ENCODE peak calls at places on chromosomes 6 and 20, in ten cellular contexts. L is H9; B is adrenal gland; K is HAP-1; P is heart left ventricle; W is naive thymus-derived CD4-positive, alpha-beta T cell; C is psoas muscle; Q is tibial nerve; R is spleen; A is pancreas. I is an unnamed sample. For H3K4me1, the result is how much of the 10 kb centered on the place peaks cover.

GRCh38 chr6:33549196-33549595 is 30.9 kb downstream of the BAK1 start:
- DNase-seq in C (no peak), W (no peak), L (no peak), B (no peak), K (no peak), Q (no peak), R (no peak), A (no peak), P (no peak), I (no peak)

GRCh38 chr6:55898342-55898741 is 23.0 kb upstream of the BMP5 start:
- DNase-seq in K (no peak), L (no peak), W (no peak), B (no peak), Q (no peak), C (no peak), R (no peak), A (no peak), P (no peak), I (no peak)

GRCh38 chr6:39387785-39388184 is 65.3 kb upstream of the KCNK16 start:
- DNase-seq in B (no peak), P (no peak), K (no peak), R (no peak), A (no peak), W (no peak), C (no peak), L (no peak), Q (no peak), I (no peak)

GRCh38 chr20:31974975-31975481 is 7.1 kb downstream of the XKR7 start:
- DNase-seq in K (no peak), B (no peak), W (no peak), Q (no peak), A (no peak), R (no peak), P (no peak), C (no peak), L (peak), I (no peak)

GRCh38 chr20:19817017-19817416 is 59.0 kb downstream of the RIN2 start:
- DNase-seq in A (no peak), C (no peak), B (peak), K (no peak), R (no peak), L (no peak), W (no peak), Q (no peak), P (peak), I (no peak)

GRCh38 chr6:11621119-11621518 is 83.6 kb downstream of the TMEM170B start:
- DNase-seq in R (no peak), A (no peak), C (no peak), K (no peak), P (no peak), Q (no peak), W (no peak), B (no peak), L (no peak), I (no peak)

GRCh38 chr6:32844839-32845372 is 1.1 kb upstream of the PSMB8 start:
- DNase-seq in B (no peak), P (no peak), K (no peak), C (no peak), W (peak), L (no peak), A (no peak), R (no peak), Q (no peak), I (no peak)

GRCh38 chr6:143569035-143569434 is 57.5 kb upstream of the FUCA2 start:
- DNase-seq in A (no peak), P (no peak), L (no peak), Q (no peak), W (no peak), B (no peak), K (no peak), C (no peak), R (no peak), I (no peak)

GRCh38 chr6:84967389-84967788 is 203.0 kb upstream of the TBX18 start:
- DNase-seq in R (no peak), P (no peak), Q (no peak), W (no peak), A (peak), K (peak), L (peak), C (no peak), B (peak), I (no peak)

GRCh38 chr6:41291717-41292116 is 5.2 kb upstream of the TREM1 start:
- DNase-seq in A (no peak), B (no peak), R (no peak), Q (no peak), L (no peak), C (no peak), K (no peak), P (no peak), W (no peak), I (no peak)

GRCh38 chr20:19688031-19688806 is 69.8 kb upstream of the RIN2 start:
- DNase-seq in Q (peak), C (peak), L (peak), P (peak), K (peak), B (peak), A (peak), R (no peak), W (no peak), I (peak)

GRCh38 chr6:35077006-35077712 is 64.0 kb downstream of the TCP11 start:
- DNase-seq in C (no peak), A (no peak), K (no peak), L (no peak), R (peak), W (no peak), B (no peak), Q (no peak), P (no peak), I (peak)

GRCh38 chr20:38230957-38231785 is 29.4 kb downstream of the KIAA1755 start:
- DNase-seq in L (no peak), C (no peak), A (no peak), B (no peak), P (no peak), R (no peak), Q (no peak), K (no peak), W (no peak), I (no peak)

GRCh38 chr6:117270121-117270959 is 5.0 kb downstream of the VGLL2 start:
- DNase-seq in K (no peak), L (peak), W (no peak), C (no peak), P (no peak), A (no peak), R (peak), Q (no peak), B (no peak), I (no peak)

GRCh38 chr6:89066929-89067646 is 13.5 kb upstream of the PNRC1 start:
- DNase-seq in W (no peak), R (no peak), A (no peak), L (no peak), Q (no peak), B (no peak), P (no peak), K (no peak), C (no peak), I (no peak)

GRCh38 chr6:98973571-98973970 is 25.8 kb upstream of the FBXL4 start:
- DNase-seq in W (no peak), A (no peak), B (no peak), R (no peak), Q (no peak), L (no peak), C (no peak), K (no peak), P (no peak), I (no peak)

GRCh38 chr6:32973934-32974333 is 5.5 kb downstream of the BRD2 start:
- DNase-seq in R (no peak), P (no peak), B (no peak), K (peak), L (no peak), W (peak), A (no peak), Q (no peak), C (no peak), I (no peak)

GRCh38 chr20:25705830-25706351 is 9.2 kb upstream of the ZNF337 start:
- DNase-seq in B (no peak), A (no peak), L (no peak), W (no peak), K (no peak), P (no peak), C (no peak), R (no peak), Q (no peak), I (no peak)

GRCh38 chr20:20019123-20019522 is 2.0 kb downstream of the NAA20 start:
- DNase-seq in P (no peak), A (no peak), C (no peak), R (no peak), W (no peak), Q (no peak), L (no peak), B (no peak), K (no peak), I (no peak)

GRCh38 chr6:73704260-73704659 is 8.3 kb downstream of the CD109 start:
- DNase-seq in C (peak), L (no peak), P (no peak), A (no peak), Q (peak), W (no peak), R (no peak), B (no peak), K (no peak), I (peak)

GRCh38 chr6:7313505-7314165 is 636 bp upstream of the SSR1 start:
- DNase-seq in P (no peak), W (no peak), Q (no peak), C (no peak), A (no peak), B (peak), K (no peak), L (no peak), R (peak), I (no peak)

GRCh38 chr6:134636221-134636830 is 313.6 kb downstream of the ALDH8A1 start:
- DNase-seq in W (peak), B (peak), R (no peak), K (no peak), Q (no peak), C (no peak), A (no peak), P (no peak), L (no peak), I (no peak)

GRCh38 chr6:41568585-41569384 is 22.6 kb downstream of the FOXP4 start:
- DNase-seq in Q (no peak), R (no peak), L (no peak), B (no peak), W (no peak), A (peak), K (no peak), P (peak), C (no peak), I (peak)

GRCh38 chr6:72552938-72553337 is 68.9 kb upstream of the KCNQ5 start:
- DNase-seq in C (no peak), Q (no peak), R (no peak), P (no peak), L (no peak), A (peak), B (no peak), K (no peak), W (no peak), I (no peak)

GRCh38 chr20:34547844-34548613 is 10.5 kb upstream of the MAP1LC3A start:
- DNase-seq in C (no peak), P (no peak), B (no peak), W (no peak), L (no peak), K (no peak), A (no peak), Q (no peak), R (no peak), I (no peak)

GRCh38 chr20:50646483-50646996 is 44.8 kb downstream of the RIPOR3 start:
- DNase-seq in W (no peak), A (no peak), K (no peak), C (no peak), Q (peak), P (no peak), R (no peak), L (no peak), B (no peak), I (no peak)

GRCh38 chr6:103800131-103800670 is 1059.5 kb downstream of the HACE1 start:
- DNase-seq in P (no peak), L (no peak), R (no peak), C (no peak), Q (no peak), W (no peak), K (no peak), B (no peak), A (no peak), I (no peak)

GRCh38 chr20:9331707-9332435 is 182.5 kb upstream of the LAMP5 start:
- DNase-seq in P (no peak), B (no peak), C (no peak), K (peak), L (no peak), R (no peak), A (no peak), W (no peak), Q (no peak), I (no peak)

GRCh38 chr6:121984956-121985355 is 414.5 kb upstream of the HSF2 start:
- DNase-seq in P (no peak), C (no peak), L (peak), W (no peak), B (no peak), A (no peak), R (no peak), Q (no peak), K (no peak), I (no peak)

GRCh38 chr20:17969884-17970409 is 1.1 kb downstream of the MGME1 start:
- DNase-seq in W (no peak), P (no peak), B (peak), K (peak), A (no peak), C (peak), Q (peak), L (no peak), R (peak), I (peak)
- H3K4me1 ChIP-seq in W (under half), P (under half), B (half or more), K (under half), A (under half), C (under half), Q (half or more), L (under half), R (half or more), I (under half)

GRCh38 chr6:136129365-136129764 is 120.7 kb downstream of the MTFR2 start:
- DNase-seq in R (no peak), L (no peak), B (no peak), Q (no peak), W (no peak), C (no peak), P (no peak), A (no peak), K (no peak), I (no peak)
- H3K4me1 ChIP-seq in R (under half), L (under half), B (under half), Q (under half), W (under half), C (under half), P (under half), A (under half), K (under half), I (under half)

GRCh38 chr20:513429-513828 is 30.2 kb downstream of the CSNK2A1 start:
- DNase-seq in B (no peak), L (no peak), P (no peak), W (no peak), R (no peak), Q (no peak), A (no peak), K (no peak), C (no peak), I (no peak)

GRCh38 chr20:515696-516095 is 27.9 kb downstream of the CSNK2A1 start:
- DNase-seq in C (no peak), P (no peak), B (no peak), K (no peak), W (no peak), Q (no peak), A (no peak), L (no peak), R (no peak), I (no peak)

GRCh38 chr20:521860-522259 is 21.7 kb downstream of the CSNK2A1 start:
- DNase-seq in A (no peak), K (no peak), B (no peak), L (no peak), W (no peak), R (no peak), Q (no peak), P (no peak), C (no peak), I (no peak)

GRCh38 chr20:519999-520398 is 23.6 kb downstream of the CSNK2A1 start:
- DNase-seq in Q (no peak), K (no peak), C (no peak), B (no peak), P (no peak), W (no peak), L (no peak), A (no peak), R (no peak), I (no peak)

DNA sequence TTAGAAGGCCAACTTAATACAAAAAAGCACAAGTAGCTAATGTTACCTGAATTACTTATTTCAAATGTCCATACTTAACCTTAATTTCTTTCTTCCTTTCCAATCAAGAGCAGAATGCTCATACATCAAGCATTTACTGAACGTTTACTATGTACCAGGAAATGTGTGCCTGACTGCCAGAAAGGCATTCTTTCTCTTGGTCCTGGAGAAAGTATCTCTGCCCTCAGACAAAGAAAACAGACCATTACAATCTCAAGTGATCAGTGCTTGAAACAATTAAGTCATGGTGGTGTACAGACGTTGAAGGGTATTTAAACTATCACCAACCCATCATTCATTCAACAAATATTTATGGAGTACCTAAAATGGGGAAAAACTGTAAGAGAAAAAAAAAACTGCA is 26.4 kb downstream of the CSNK2A1 start:
- DNase-seq in W (no peak), R (no peak), B (no peak), A (no peak), C (no peak), L (no peak), Q (no peak), P (no peak), K (no peak), I (no peak)
- H3K4me1 ChIP-seq in W (under half), R (half or more), B (under half), A (under half), C (under half), L (under half), Q (under half), P (under half), K (under half), I (under half)

GRCh38 chr6:69789573-69789972 is 7.2 kb downstream of the LMBRD1 start:
- DNase-seq in C (no peak), B (no peak), W (no peak), R (no peak), A (no peak), L (no peak), P (no peak), K (no peak), Q (no peak), I (no peak)

GRCh38 chr6:69792292-69792691 is 4.5 kb downstream of the LMBRD1 start:
- DNase-seq in Q (no peak), A (no peak), P (no peak), W (no peak), L (no peak), C (no peak), R (no peak), K (no peak), B (peak), I (peak)

GRCh38 chr6:69795469-69796080 is 1.2 kb downstream of the LMBRD1 start:
- DNase-seq in C (no peak), K (no peak), P (no peak), A (no peak), L (no peak), W (no peak), Q (no peak), R (no peak), B (no peak), I (no peak)

GRCh38 chr6:69790629-69791028 is 6.2 kb downstream of the LMBRD1 start:
- DNase-seq in P (no peak), C (no peak), A (no peak), W (no peak), K (no peak), B (no peak), L (no peak), R (no peak), Q (no peak), I (no peak)

DNA sequence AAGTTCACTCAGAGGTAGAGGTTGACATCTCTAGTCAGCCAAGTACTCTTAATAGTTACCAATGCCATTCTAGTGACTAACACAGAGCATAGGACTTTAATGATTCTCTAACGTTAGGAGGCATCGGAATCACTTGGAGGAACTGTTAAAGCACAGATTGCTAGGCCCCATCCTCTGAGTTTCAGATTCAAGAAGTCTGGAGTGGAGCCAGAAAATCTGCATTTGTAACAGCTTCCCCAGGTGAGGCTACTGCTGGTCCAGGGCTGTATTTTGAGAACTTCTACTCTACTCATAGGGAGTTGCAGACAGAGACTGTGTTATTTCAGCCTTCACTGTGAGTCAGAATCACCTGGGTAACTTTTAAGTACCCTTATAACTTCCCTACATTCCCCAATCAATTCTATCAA is 5.7 kb downstream of the LMBRD1 start:
- DNase-seq in Q (no peak), P (no peak), C (no peak), A (no peak), L (no peak), K (peak), W (no peak), B (no peak), R (no peak), I (no peak)
- H3K4me1 ChIP-seq in Q (under half), P (under half), C (under half), A (under half), L (under half), K (under half), W (under half), B (under half), R (half or more), I (under half)

GRCh38 chr6:15264902-15265761 is 19.3 kb downstream of the JARID2 start:
- DNase-seq in B (peak), K (peak), P (peak), L (no peak), Q (no peak), W (no peak), C (no peak), R (no peak), A (no peak), I (peak)

GRCh38 chr6:15268130-15268908 is 22.4 kb downstream of the JARID2 start:
- DNase-seq in W (no peak), P (no peak), K (no peak), Q (no peak), L (peak), A (no peak), B (no peak), C (no peak), R (no peak), I (no peak)

GRCh38 chr6:15267221-15267620 is 21.4 kb downstream of the JARID2 start:
- DNase-seq in Q (no peak), W (no peak), B (no peak), P (no peak), A (no peak), L (no peak), K (no peak), R (no peak), C (no peak), I (no peak)

GRCh38 chr6:15265787-15266186 is 19.9 kb downstream of the JARID2 start:
- DNase-seq in B (peak), C (no peak), A (no peak), P (no peak), L (no peak), R (no peak), Q (no peak), W (no peak), K (no peak), I (no peak)

GRCh38 chr6:15266423-15266996 is 20.6 kb downstream of the JARID2 start:
- DNase-seq in C (no peak), W (no peak), R (no peak), L (no peak), B (no peak), P (peak), Q (no peak), K (no peak), A (no peak), I (no peak)
- H3K4me1 ChIP-seq in C (under half), W (under half), R (half or more), L (under half), B (half or more), P (half or more), Q (half or more), K (under half), A (under half), I (under half)

GRCh38 chr20:60057866-60058807 is 99.9 kb downstream of the CDH26 start:
- DNase-seq in B (no peak), Q (no peak), C (peak), W (peak), K (no peak), P (peak), A (no peak), L (peak), R (peak), I (no peak)
- H3K4me1 ChIP-seq in B (under half), Q (half or more), C (half or more), W (under half), K (under half), P (under half), A (under half), L (under half), R (half or more), I (under half)

GRCh38 chr20:8131598-8132014 is 460 bp upstream of the PLCB1 start:
- DNase-seq in R (no peak), K (no peak), W (no peak), L (no peak), C (no peak), B (no peak), Q (no peak), P (peak), A (no peak), I (peak)

GRCh38 chr20:8128291-8129046 is 3.6 kb upstream of the PLCB1 start:
- DNase-seq in Q (no peak), R (no peak), W (no peak), B (no peak), A (no peak), L (no peak), K (peak), C (no peak), P (no peak), I (no peak)

GRCh38 chr20:8127553-8128255 is 4.4 kb upstream of the PLCB1 start:
- DNase-seq in C (no peak), P (no peak), L (no peak), A (no peak), Q (no peak), B (no peak), K (peak), R (no peak), W (no peak), I (no peak)

GRCh38 chr20:8130840-8131526 is 1.1 kb upstream of the PLCB1 start:
- DNase-seq in B (no peak), A (no peak), Q (no peak), L (no peak), W (no peak), R (no peak), P (no peak), C (no peak), K (no peak), I (no peak)

GRCh38 chr20:8129211-8129986 is 2.7 kb upstream of the PLCB1 start:
- DNase-seq in W (no peak), Q (no peak), K (no peak), L (no peak), B (no peak), R (no peak), C (no peak), A (no peak), P (peak), I (no peak)
- H3K4me1 ChIP-seq in W (under half), Q (under half), K (under half), L (under half), B (under half), R (under half), C (under half), A (under half), P (under half), I (under half)

GRCh38 chr6:154481541-154482013 is 28.9 kb downstream of the CNKSR3 start:
- DNase-seq in L (no peak), A (no peak), Q (no peak), C (no peak), K (no peak), P (no peak), B (no peak), W (no peak), R (no peak), I (no peak)
- H3K4me1 ChIP-seq in L (under half), A (half or more), Q (half or more), C (under half), K (under half), P (under half), B (under half), W (under half), R (under half), I (under half)

I was measured in prostate gland.